ENCODE peak calls at places on chromosomes 5 and 9, in four cellular contexts. One of them, this sample, is unnamed.

GRCh38 chr9:16272766-16273165 is 597.7 kb downstream of the BNC2 start:
- DNase-seq in ACHN: no peak
- DNase-seq in memory B cell: no peak
- DNase-seq in T-helper 1 cell: no peak
- DNase-seq in this sample: no peak

GRCh38 chr5:37667846-37668245 is 172.0 kb downstream of the GDNF start:
- DNase-seq in ACHN: no peak
- DNase-seq in memory B cell: no peak
- DNase-seq in T-helper 1 cell: no peak
- DNase-seq in this sample: no peak

GRCh38 chr9:121690316-121690715 is 38.9 kb downstream of the DAB2IP start:
- DNase-seq in ACHN: no peak
- DNase-seq in memory B cell: no peak
- DNase-seq in T-helper 1 cell: no peak
- DNase-seq in this sample: no peak

GRCh38 chr5:60997721-60998120 is 52.7 kb downstream of the NDUFAF2 start:
- DNase-seq in ACHN: no peak
- DNase-seq in memory B cell: no peak
- DNase-seq in T-helper 1 cell: no peak
- DNase-seq in this sample: no peak

GRCh38 chr9:38358390-38359296 is 33.9 kb upstream of the ALDH1B1 start:
- DNase-seq in ACHN: no peak
- DNase-seq in memory B cell: no peak
- DNase-seq in T-helper 1 cell: no peak
- DNase-seq in this sample: no peak

GRCh38 chr9:114317665-114318357 is 5.1 kb upstream of the ORM1 start:
- DNase-seq in ACHN: no peak
- DNase-seq in memory B cell: no peak
- DNase-seq in T-helper 1 cell: no peak
- DNase-seq in this sample: no peak

GRCh38 chr9:114911167-114911821 is 19.1 kb downstream of the TNFSF8 start:
- DNase-seq in ACHN: peak
- DNase-seq in memory B cell: no peak
- DNase-seq in T-helper 1 cell: no peak
- DNase-seq in this sample: no peak

GRCh38 chr9:134245179-134245578 is 80.8 kb upstream of the RNU6ATAC start:
- DNase-seq in ACHN: no peak
- DNase-seq in memory B cell: no peak
- DNase-seq in T-helper 1 cell: no peak
- DNase-seq in this sample: peak

GRCh38 chr5:125346316-125346715 is 599.9 kb upstream of the ZNF608 start:
- DNase-seq in ACHN: no peak
- DNase-seq in memory B cell: no peak
- DNase-seq in T-helper 1 cell: no peak
- DNase-seq in this sample: no peak

GRCh38 chr5:9524941-9525340 is 20.9 kb downstream of the SEMA5A start:
- DNase-seq in ACHN: no peak
- DNase-seq in memory B cell: no peak
- DNase-seq in T-helper 1 cell: no peak
- DNase-seq in this sample: no peak

GRCh38 chr5:37830348-37830747 is 9.5 kb downstream of the GDNF start:
- DNase-seq in ACHN: no peak
- DNase-seq in memory B cell: no peak
- DNase-seq in T-helper 1 cell: no peak
- DNase-seq in this sample: no peak

GRCh38 chr5:172708183-172708505 is 62.9 kb downstream of the DUSP1 start:
- DNase-seq in ACHN: no peak
- DNase-seq in memory B cell: no peak
- DNase-seq in T-helper 1 cell: no peak
- DNase-seq in this sample: no peak

GRCh38 chr9:90974007-90974406 is 172.4 kb downstream of the SYK start:
- DNase-seq in ACHN: no peak
- DNase-seq in memory B cell: no peak
- DNase-seq in T-helper 1 cell: no peak
- DNase-seq in this sample: no peak

GRCh38 chr5:177116631-177117373 is 16.8 kb upstream of the NSD1 start:
- DNase-seq in ACHN: no peak
- DNase-seq in memory B cell: peak
- DNase-seq in T-helper 1 cell: peak
- DNase-seq in this sample: peak

GRCh38 chr5:179371681-179372675 is 26.7 kb upstream of the ADAMTS2 start:
- DNase-seq in ACHN: no peak
- DNase-seq in memory B cell: no peak
- DNase-seq in T-helper 1 cell: no peak
- DNase-seq in this sample: no peak

GRCh38 chr9:77420641-77421040 is 227.5 kb downstream of the GNA14 start:
- DNase-seq in ACHN: no peak
- DNase-seq in memory B cell: no peak
- DNase-seq in T-helper 1 cell: no peak
- DNase-seq in this sample: no peak

GRCh38 chr5:114928644-114929462 is 240.9 kb downstream of the TRIM36 start:
- DNase-seq in ACHN: no peak
- DNase-seq in memory B cell: no peak
- DNase-seq in T-helper 1 cell: no peak
- DNase-seq in this sample: no peak

GRCh38 chr5:102715405-102715804 is 39.7 kb upstream of the PAM start:
- DNase-seq in ACHN: peak
- DNase-seq in memory B cell: no peak
- DNase-seq in T-helper 1 cell: no peak
- DNase-seq in this sample: no peak

GRCh38 chr5:172284275-172284971 is 859 bp upstream of the UBTD2 start:
- DNase-seq in ACHN: peak
- DNase-seq in memory B cell: peak
- DNase-seq in T-helper 1 cell: no peak
- DNase-seq in this sample: no peak

GRCh38 chr5:101991486-101991885 is 304.6 kb downstream of the SLCO4C1 start:
- DNase-seq in ACHN: no peak
- DNase-seq in memory B cell: no peak
- DNase-seq in T-helper 1 cell: no peak
- DNase-seq in this sample: no peak

GRCh38 chr5:13566903-13567339 is 377.6 kb downstream of the DNAH5 start:
- DNase-seq in ACHN: peak
- DNase-seq in memory B cell: no peak
- DNase-seq in T-helper 1 cell: no peak
- DNase-seq in this sample: no peak

GRCh38 chr5:72451771-72452505 is 55.3 kb downstream of the ZNF366 start:
- DNase-seq in ACHN: no peak
- DNase-seq in memory B cell: peak
- DNase-seq in T-helper 1 cell: no peak
- DNase-seq in this sample: peak

GRCh38 chr5:139482050-139482889 is at the start of gene STING1:
- DNase-seq in ACHN: no peak
- DNase-seq in memory B cell: no peak
- DNase-seq in T-helper 1 cell: peak
- DNase-seq in this sample: peak

GRCh38 chr9:89822996-89823395 is 218.2 kb downstream of the GADD45G start:
- DNase-seq in ACHN: no peak
- DNase-seq in memory B cell: no peak
- DNase-seq in T-helper 1 cell: no peak
- DNase-seq in this sample: no peak

GRCh38 chr5:107385701-107386100 is 285.0 kb downstream of the EFNA5 start:
- DNase-seq in ACHN: no peak
- DNase-seq in memory B cell: no peak
- DNase-seq in T-helper 1 cell: no peak
- DNase-seq in this sample: no peak

GRCh38 chr9:113546566-113546965 is 83.0 kb downstream of the RGS3 start:
- DNase-seq in ACHN: no peak
- DNase-seq in memory B cell: no peak
- DNase-seq in T-helper 1 cell: no peak
- DNase-seq in this sample: no peak

GRCh38 chr5:177362102-177362868 is 4.6 kb downstream of the RGS14 start:
- DNase-seq in ACHN: no peak
- DNase-seq in memory B cell: no peak
- DNase-seq in T-helper 1 cell: no peak
- DNase-seq in this sample: no peak

GRCh38 chr5:147216552-147217154 is 18.2 kb upstream of the STK32A start:
- DNase-seq in ACHN: no peak
- DNase-seq in memory B cell: no peak
- DNase-seq in T-helper 1 cell: no peak
- DNase-seq in this sample: no peak

GRCh38 chr5:172841-173251 is 18.4 kb upstream of the LRRC14B start:
- DNase-seq in ACHN: no peak
- DNase-seq in memory B cell: no peak
- DNase-seq in T-helper 1 cell: no peak
- DNase-seq in this sample: no peak

GRCh38 chr5:2746642-2747041 is 4.8 kb downstream of the IRX2 start:
- DNase-seq in ACHN: peak
- DNase-seq in memory B cell: no peak
- DNase-seq in T-helper 1 cell: no peak
- DNase-seq in this sample: no peak

GRCh38 chr5:40224421-40224820 is 455.3 kb upstream of the PTGER4 start:
- DNase-seq in ACHN: no peak
- DNase-seq in memory B cell: no peak
- DNase-seq in T-helper 1 cell: no peak
- DNase-seq in this sample: no peak

GRCh38 chr9:129737479-129738269 is 15.2 kb downstream of the PTGES start:
- DNase-seq in ACHN: peak
- DNase-seq in memory B cell: peak
- DNase-seq in T-helper 1 cell: peak
- DNase-seq in this sample: peak

GRCh38 chr9:99326112-99326916 is 104.2 kb downstream of the SEC61B start:
- DNase-seq in ACHN: no peak
- DNase-seq in memory B cell: no peak
- DNase-seq in T-helper 1 cell: no peak
- DNase-seq in this sample: no peak

GRCh38 chr5:134240421-134240962 is 14.6 kb upstream of the PPP2CA start:
- DNase-seq in ACHN: no peak
- DNase-seq in memory B cell: no peak
- DNase-seq in T-helper 1 cell: no peak
- DNase-seq in this sample: no peak

GRCh38 chr5:89350684-89351083 is 467.7 kb upstream of the MEF2C start:
- DNase-seq in ACHN: no peak
- DNase-seq in memory B cell: no peak
- DNase-seq in T-helper 1 cell: no peak
- DNase-seq in this sample: no peak

GRCh38 chr5:176413255-176413565 is 3.1 kb downstream of the CLTB start:
- DNase-seq in ACHN: no peak
- DNase-seq in memory B cell: no peak
- DNase-seq in T-helper 1 cell: no peak
- DNase-seq in this sample: no peak

GRCh38 chr5:108560581-108560980 is 178.7 kb upstream of the FBXL17 start:
- DNase-seq in ACHN: no peak
- DNase-seq in memory B cell: no peak
- DNase-seq in T-helper 1 cell: no peak
- DNase-seq in this sample: no peak

GRCh38 chr5:113663879-113664278 is 150.4 kb downstream of the YTHDC2 start:
- DNase-seq in ACHN: peak
- DNase-seq in memory B cell: no peak
- DNase-seq in T-helper 1 cell: no peak
- DNase-seq in this sample: no peak

GRCh38 chr5:124630767-124631704 is 115.4 kb downstream of the ZNF608 start:
- DNase-seq in ACHN: no peak
- DNase-seq in memory B cell: no peak
- DNase-seq in T-helper 1 cell: no peak
- DNase-seq in this sample: no peak